ENCODE peak calls at places on chromosome 1, in four cellular contexts. One of them, this sample, is unnamed.

GRCh38 chr1:6998267-6998666 is 213.0 kb downstream of the CAMTA1 start:
- DNase-seq in GM12878: no peak
- DNase-seq in K562: peak; percentile 28
- DNase-seq in IMR-90: no peak
- DNase-seq in this sample: peak; percentile 13

GRCh38 chr1:45327644-45328515 is 1.2 kb downstream of the HPDL start:
- DNase-seq in GM12878: no peak
- DNase-seq in K562: no peak
- DNase-seq in IMR-90: no peak
- DNase-seq in this sample: no peak

GRCh38 chr1:88890790-88891317 is 513 bp downstream of the GTF2B start:
- DNase-seq in GM12878: no peak
- DNase-seq in K562: peak; percentile 47
- DNase-seq in IMR-90: peak; percentile 41
- DNase-seq in this sample: no peak

GRCh38 chr1:184635347-184636155 is 119.1 kb downstream of the EDEM3 start:
- DNase-seq in GM12878: no peak
- DNase-seq in K562: no peak
- DNase-seq in IMR-90: peak; percentile 22
- DNase-seq in this sample: no peak

GRCh38 chr1:29708381-29708780 is 472.1 kb downstream of the PTPRU start:
- DNase-seq in GM12878: no peak
- DNase-seq in K562: no peak
- DNase-seq in IMR-90: peak; percentile 69
- DNase-seq in this sample: peak; percentile 19

GRCh38 chr1:226408285-226409184 is 642 bp upstream of the PARP1 start:
- DNase-seq in GM12878: no peak
- DNase-seq in K562: no peak
- DNase-seq in IMR-90: no peak
- DNase-seq in this sample: no peak

GRCh38 chr1:12019858-12020509 is 686 bp downstream of the MIIP start:
- DNase-seq in GM12878: no peak
- DNase-seq in K562: peak; percentile 54
- DNase-seq in IMR-90: peak; percentile 10
- DNase-seq in this sample: no peak

GRCh38 chr1:36284061-36284460 is 22.1 kb upstream of the SH3D21 start:
- DNase-seq in GM12878: no peak
- DNase-seq in K562: no peak
- DNase-seq in IMR-90: no peak
- DNase-seq in this sample: no peak

GRCh38 chr1:40014253-40014706 is 26.2 kb upstream of the CAP1 start:
- DNase-seq in GM12878: no peak
- DNase-seq in K562: no peak
- DNase-seq in IMR-90: peak; percentile 37
- DNase-seq in this sample: no peak

GRCh38 chr1:237834048-237834447 is 56.7 kb downstream of the ZP4 start:
- DNase-seq in GM12878: no peak
- DNase-seq in K562: no peak
- DNase-seq in IMR-90: no peak
- DNase-seq in this sample: no peak

GRCh38 chr1:240190881-240191385 is 99.2 kb downstream of the FMN2 start:
- DNase-seq in GM12878: no peak
- DNase-seq in K562: peak; percentile 9
- DNase-seq in IMR-90: peak; percentile 100
- DNase-seq in this sample: peak; percentile 63

GRCh38 chr1:154861607-154862094 is 8.4 kb downstream of the KCNN3 start:
- DNase-seq in GM12878: no peak
- DNase-seq in K562: peak; percentile 47
- DNase-seq in IMR-90: peak; percentile 71
- DNase-seq in this sample: no peak

GRCh38 chr1:61636814-61637213 is 88.1 kb downstream of the TM2D1 start:
- DNase-seq in GM12878: no peak
- DNase-seq in K562: no peak
- DNase-seq in IMR-90: no peak
- DNase-seq in this sample: no peak

GRCh38 chr1:94553323-94553730 is 11.8 kb upstream of the F3 start:
- DNase-seq in GM12878: no peak
- DNase-seq in K562: no peak
- DNase-seq in IMR-90: peak; percentile 65
- DNase-seq in this sample: no peak

GRCh38 chr1:143651350-143651992 is 320.3 kb downstream of the FAM72C start:
- DNase-seq in GM12878: no peak
- DNase-seq in K562: no peak
- DNase-seq in IMR-90: no peak
- DNase-seq in this sample: no peak

GRCh38 chr1:219460561-219461511 is 152.1 kb downstream of the ZC3H11B start:
- DNase-seq in GM12878: peak; percentile 79
- DNase-seq in K562: no peak
- DNase-seq in IMR-90: peak; percentile 63
- DNase-seq in this sample: no peak

GRCh38 chr1:40030528-40031135 is 9.9 kb upstream of the CAP1 start:
- DNase-seq in GM12878: no peak
- DNase-seq in K562: no peak
- DNase-seq in IMR-90: peak; percentile 65
- DNase-seq in this sample: no peak

GRCh38 chr1:106721779-106722178 is 334.7 kb upstream of the PRMT6 start:
- DNase-seq in GM12878: no peak
- DNase-seq in K562: no peak
- DNase-seq in IMR-90: no peak
- DNase-seq in this sample: no peak
- TF ChIP-seq ELK1 in GM12878: no peak
- TF ChIP-seq ELK1 in K562: no peak
- TF ChIP-seq ELK1 in IMR-90: no peak
- TF ChIP-seq ELK1 in this sample: no peak

DNA sequence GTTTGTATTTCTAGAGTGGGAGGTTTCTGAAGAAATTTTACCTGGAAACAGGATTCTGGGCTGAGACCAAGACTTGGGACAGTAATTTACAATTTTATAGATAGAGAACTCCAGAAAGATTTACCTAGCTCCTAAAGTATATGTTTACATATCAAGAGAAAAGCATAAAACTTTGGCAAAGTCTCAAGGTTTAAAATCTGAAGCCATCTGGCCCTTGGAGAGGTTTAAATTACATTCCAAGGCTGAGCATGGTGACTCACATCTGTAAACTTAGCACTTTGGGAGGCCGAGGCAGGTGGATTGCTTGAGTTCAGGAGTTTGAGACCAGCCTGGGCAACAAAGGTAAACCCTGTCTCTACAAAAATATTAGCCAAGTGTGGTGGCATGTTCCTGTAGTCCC is 1351.6 kb upstream of the ADGRL4 start:
- DNase-seq in GM12878: no peak
- DNase-seq in K562: no peak
- DNase-seq in IMR-90: peak; percentile 31
- DNase-seq in this sample: no peak
- TF ChIP-seq ELK1 in GM12878: no peak
- TF ChIP-seq ELK1 in K562: no peak
- TF ChIP-seq ELK1 in IMR-90: no peak
- TF ChIP-seq ELK1 in this sample: no peak

GRCh38 chr1:198846506-198847010 is 207.7 kb downstream of the PTPRC start:
- DNase-seq in GM12878: no peak
- DNase-seq in K562: no peak
- DNase-seq in IMR-90: no peak
- DNase-seq in this sample: no peak

GRCh38 chr1:198850196-198850595 is 211.4 kb downstream of the PTPRC start:
- DNase-seq in GM12878: no peak
- DNase-seq in K562: no peak
- DNase-seq in IMR-90: peak; percentile 39
- DNase-seq in this sample: no peak

GRCh38 chr1:198848206-198848605 is 209.4 kb downstream of the PTPRC start:
- DNase-seq in GM12878: no peak
- DNase-seq in K562: no peak
- DNase-seq in IMR-90: peak; percentile 10
- DNase-seq in this sample: no peak

GRCh38 chr1:198848649-198849048 is 209.8 kb downstream of the PTPRC start:
- DNase-seq in GM12878: no peak
- DNase-seq in K562: no peak
- DNase-seq in IMR-90: no peak
- DNase-seq in this sample: no peak

GRCh38 chr1:198849108-198849507 is 210.3 kb downstream of the PTPRC start:
- DNase-seq in GM12878: no peak
- DNase-seq in K562: no peak
- DNase-seq in IMR-90: no peak
- DNase-seq in this sample: no peak
- TF ChIP-seq ELK1 in GM12878: no peak
- TF ChIP-seq ELK1 in K562: no peak
- TF ChIP-seq ELK1 in IMR-90: no peak
- TF ChIP-seq ELK1 in this sample: no peak

GRCh38 chr1:99481391-99481996 is 164.4 kb upstream of the PALMD start:
- DNase-seq in GM12878: no peak
- DNase-seq in K562: peak; percentile 69
- DNase-seq in IMR-90: peak; percentile 68
- DNase-seq in this sample: peak; percentile 55
- TF ChIP-seq ELK1 in GM12878: no peak
- TF ChIP-seq ELK1 in K562: no peak
- TF ChIP-seq ELK1 in IMR-90: no peak
- TF ChIP-seq ELK1 in this sample: no peak

DNA sequence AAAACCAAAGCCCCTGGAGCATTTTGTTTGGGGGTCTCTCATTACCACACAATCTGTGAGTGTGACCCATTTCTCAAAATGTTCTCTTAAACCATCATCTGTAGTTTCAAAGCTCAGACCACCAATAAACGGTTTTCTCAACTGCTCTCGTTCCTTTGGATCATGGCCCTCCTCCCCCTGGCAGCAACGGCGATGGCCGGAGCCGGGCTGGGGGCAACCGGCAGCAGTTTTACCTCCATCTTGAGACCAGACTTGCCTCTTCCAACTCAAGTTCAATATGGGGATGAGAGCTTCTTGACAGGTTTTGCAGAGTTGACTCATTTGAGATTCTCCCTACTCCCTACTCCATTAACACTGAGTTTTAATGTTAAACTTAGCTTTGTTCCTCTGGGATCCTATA is 29.7 kb downstream of the LRRC42 start:
- DNase-seq in GM12878: no peak
- DNase-seq in K562: no peak
- DNase-seq in IMR-90: no peak
- DNase-seq in this sample: no peak
- TF ChIP-seq ELK1 in GM12878: no peak
- TF ChIP-seq ELK1 in K562: no peak
- TF ChIP-seq ELK1 in IMR-90: no peak
- TF ChIP-seq ELK1 in this sample: no peak

GRCh38 chr1:57833296-57833695 is 409.4 kb upstream of the DAB1 start:
- DNase-seq in GM12878: no peak
- DNase-seq in K562: no peak
- DNase-seq in IMR-90: no peak
- DNase-seq in this sample: no peak

GRCh38 chr1:57839067-57839466 is 415.2 kb upstream of the DAB1 start:
- DNase-seq in GM12878: no peak
- DNase-seq in K562: no peak
- DNase-seq in IMR-90: no peak
- DNase-seq in this sample: no peak

GRCh38 chr1:57839488-57839887 is 415.6 kb upstream of the DAB1 start:
- DNase-seq in GM12878: no peak
- DNase-seq in K562: no peak
- DNase-seq in IMR-90: no peak
- DNase-seq in this sample: no peak

GRCh38 chr1:57832616-57833015 is 408.8 kb upstream of the DAB1 start:
- DNase-seq in GM12878: no peak
- DNase-seq in K562: no peak
- DNase-seq in IMR-90: no peak
- DNase-seq in this sample: no peak

DNA sequence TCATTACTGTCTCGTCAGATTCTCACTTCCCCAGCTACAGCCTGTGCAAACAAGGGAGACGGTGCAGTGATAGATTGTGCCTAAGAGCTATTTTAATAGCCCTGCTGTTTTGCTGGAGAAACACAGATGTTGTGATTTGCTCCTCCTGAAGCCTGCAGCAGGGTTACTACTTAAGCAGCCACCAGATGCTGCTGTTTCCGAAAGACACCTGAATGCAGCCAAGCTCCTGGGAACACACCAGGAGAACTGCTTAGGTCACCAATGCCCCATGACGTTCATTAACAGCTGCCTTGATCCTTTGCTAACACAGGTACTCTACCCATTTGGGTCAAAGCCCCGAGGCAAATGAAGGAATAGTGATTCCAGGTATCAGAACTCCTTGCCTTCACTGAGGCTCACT is 411.8 kb upstream of the DAB1 start:
- DNase-seq in GM12878: no peak
- DNase-seq in K562: no peak
- DNase-seq in IMR-90: no peak
- DNase-seq in this sample: no peak
- TF ChIP-seq ELK1 in GM12878: no peak
- TF ChIP-seq ELK1 in K562: no peak
- TF ChIP-seq ELK1 in IMR-90: no peak
- TF ChIP-seq ELK1 in this sample: no peak

GRCh38 chr1:17010601-17011438 is 908 bp downstream of the ATP13A2 start:
- DNase-seq in GM12878: no peak
- DNase-seq in K562: peak; percentile 22
- DNase-seq in IMR-90: peak; percentile 13
- DNase-seq in this sample: no peak
- TF ChIP-seq ELK1 in GM12878: no peak
- TF ChIP-seq ELK1 in K562: no peak
- TF ChIP-seq ELK1 in IMR-90: no peak
- TF ChIP-seq ELK1 in this sample: no peak

DNA sequence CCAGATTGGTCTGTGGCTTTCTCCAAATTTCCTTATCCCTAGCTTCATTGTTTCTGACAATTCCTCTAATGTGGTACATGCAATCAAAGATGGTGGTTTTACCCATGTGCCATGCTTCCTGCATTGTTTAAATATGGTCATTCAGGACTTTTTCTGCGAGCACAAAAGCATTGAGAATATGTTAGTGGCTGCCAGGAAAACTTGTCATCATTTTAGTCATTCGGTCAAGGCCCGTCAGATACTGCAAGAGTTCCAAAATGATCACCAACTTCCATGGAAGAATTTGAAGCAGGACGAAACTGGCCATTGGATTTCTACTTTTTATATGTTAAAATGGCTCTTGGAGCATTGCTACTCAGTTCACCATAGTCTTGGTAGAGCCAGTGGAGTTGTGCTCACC is 3.7 kb downstream of the ZBED6 start:
- DNase-seq in GM12878: no peak
- DNase-seq in K562: no peak
- DNase-seq in IMR-90: no peak
- DNase-seq in this sample: no peak
- TF ChIP-seq ELK1 in GM12878: no peak
- TF ChIP-seq ELK1 in K562: no peak
- TF ChIP-seq ELK1 in IMR-90: no peak
- TF ChIP-seq ELK1 in this sample: no peak

This sample was measured in A549.